ENCODE peak calls at places on chromosomes 13 and 19, in seven cellular contexts. L is ovary, P is gastrocnemius medialis, A is IMR-90, I is H1, O is heart left ventricle, Q is adrenal gland. R is an unnamed sample.

GRCh38 chr19:49940482-49940791 is 11.1 kb upstream of the NUP62 start:
- DNase-seq in O (no peak), P (no peak), L (no peak), Q (no peak), I (no peak), A (no peak), R (no peak)

GRCh38 chr13:40272776-40273139 is 393.7 kb downstream of the FOXO1 start:
- DNase-seq in I (no peak), O (no peak), L (no peak), A (peak; percentile 8), P (no peak), Q (no peak), R (no peak)

GRCh38 chr13:33453911-33454310 is 168.4 kb upstream of the STARD13 start:
- DNase-seq in O (no peak), L (no peak), P (no peak), Q (no peak), A (peak; percentile 34), I (no peak), R (no peak)

GRCh38 chr13:106486287-106486686 is 49.2 kb downstream of the EFNB2 start:
- DNase-seq in Q (no peak), O (no peak), L (no peak), P (no peak), I (no peak), A (no peak), R (no peak)

GRCh38 chr13:113906566-113906965 is 42.7 kb upstream of the GAS6 start:
- DNase-seq in Q (no peak), L (no peak), O (no peak), I (peak; percentile 39), A (no peak), P (no peak), R (no peak)

GRCh38 chr13:40631605-40632004 is 34.8 kb downstream of the FOXO1 start:
- DNase-seq in Q (no peak), L (no peak), P (no peak), A (no peak), O (no peak), I (no peak), R (no peak)

GRCh38 chr19:7408251-7408650 is 59.5 kb downstream of the ARHGEF18 start:
- DNase-seq in A (no peak), I (no peak), L (no peak), P (no peak), Q (no peak), O (no peak), R (no peak)

GRCh38 chr19:30084390-30084819 is 142.4 kb downstream of the URI1 start:
- DNase-seq in I (no peak), O (no peak), Q (peak; percentile 53), L (no peak), A (no peak), P (no peak), R (no peak)

DNA sequence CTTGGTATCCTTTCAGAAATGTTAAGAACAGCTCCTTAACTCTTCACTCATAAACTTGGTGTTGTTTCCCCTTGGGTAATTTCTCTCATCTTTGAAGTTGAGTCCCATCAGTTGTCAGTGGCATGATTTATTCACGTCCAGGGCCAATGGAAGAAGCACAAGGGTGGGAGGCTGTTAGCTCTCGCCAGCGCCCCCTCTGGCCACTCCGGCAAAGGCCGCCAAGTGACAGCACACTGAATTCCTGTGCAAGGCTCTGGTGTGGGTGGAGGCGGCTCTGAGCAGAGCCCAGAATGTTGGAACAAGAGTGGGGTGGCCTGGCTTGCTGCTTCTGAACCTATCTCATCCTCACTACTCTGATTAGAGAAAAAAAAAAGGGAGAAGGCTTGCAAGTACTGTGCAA is 13.1 kb upstream of the MEDAG start:
- DNase-seq in Q (peak; percentile 36), A (peak; percentile 48), I (peak; percentile 94), L (peak; percentile 47), O (no peak), P (peak; percentile 78), R (no peak)
- TF ChIP-seq CTCF in Q (peak; percentile 20), A (peak; percentile 54), I (peak; percentile 93), L (no peak), O (peak; percentile 28), P (no peak), R (peak; percentile 21)

DNA sequence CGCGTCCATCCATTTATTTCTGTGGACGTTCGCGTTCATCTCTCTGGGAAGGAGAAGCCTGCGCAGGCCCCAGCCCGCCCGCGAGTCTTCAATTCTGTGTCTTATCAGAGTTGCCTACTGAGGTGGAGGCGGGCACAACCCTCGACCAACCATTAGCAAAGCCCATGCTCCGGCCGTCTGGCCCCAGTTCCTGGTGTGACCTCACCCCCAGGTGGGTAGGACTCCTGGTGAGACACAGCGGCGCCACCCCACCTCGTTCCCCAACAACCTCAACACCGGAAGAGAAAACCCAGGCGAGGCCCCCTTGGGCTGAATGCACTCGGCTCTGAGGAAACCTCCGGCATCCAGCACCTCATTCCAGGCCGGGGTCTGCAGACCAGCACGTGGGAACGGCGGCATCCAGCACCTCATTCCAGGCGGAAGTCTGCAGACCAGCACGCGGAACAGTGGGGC is 14.7 kb downstream of the ZNF787 start:
- DNase-seq in O (no peak), P (no peak), Q (no peak), I (no peak), L (no peak), A (no peak), R (no peak)
- H3K4me1 ChIP-seq in O (peaks cover 48% of the 10 kb centered on the region), P (peaks cover 51% of the 10 kb centered on the region), Q (peaks cover 60% of the 10 kb centered on the region), I (peaks cover 33% of the 10 kb centered on the region), L (peaks cover 33% of the 10 kb centered on the region), A (peaks cover 23% of the 10 kb centered on the region), R (peaks cover 77% of the 10 kb centered on the region)

DNA sequence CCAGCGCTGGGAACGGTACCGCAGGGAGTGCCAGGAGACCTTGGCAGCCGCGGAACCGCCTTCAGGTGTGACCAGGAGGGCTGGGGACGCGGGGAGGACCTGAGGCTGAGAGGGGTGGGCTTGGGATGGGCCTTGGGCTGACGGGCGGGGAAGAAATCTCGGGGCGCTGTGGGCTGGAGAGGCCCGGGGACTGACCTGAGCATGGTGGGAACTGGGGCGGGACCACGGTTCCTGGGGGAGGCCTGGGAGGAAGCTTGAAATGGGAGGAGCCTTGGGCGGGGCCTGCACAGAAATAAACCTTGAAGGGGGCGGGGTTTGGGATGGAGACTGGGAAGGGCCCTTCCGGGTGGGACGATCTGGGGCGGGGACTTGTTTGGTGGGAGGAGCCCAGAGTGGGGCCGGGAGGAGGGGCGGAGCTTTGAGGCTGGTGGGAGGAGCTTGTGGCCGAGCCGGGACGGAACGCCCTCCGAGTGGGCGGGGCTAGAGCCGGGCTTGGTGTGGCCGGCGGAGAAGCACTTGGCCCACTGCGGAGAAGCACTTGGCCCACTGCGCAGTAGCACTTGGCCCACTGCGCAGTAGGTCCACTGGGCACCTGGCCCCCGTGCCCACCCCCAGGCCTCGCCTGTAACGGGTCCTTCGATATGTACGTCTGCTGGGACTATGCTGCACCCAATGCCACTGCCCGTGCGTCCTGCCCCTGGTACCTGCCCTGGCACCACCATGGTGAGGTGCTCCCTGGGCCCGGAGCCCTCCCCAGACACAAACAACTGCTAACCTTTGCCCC is 2.8 kb downstream of the GIPR start:
- DNase-seq in P (peak; percentile 37), O (peak; percentile 52), A (peak; percentile 72), Q (peak; percentile 86), I (peak; percentile 100), L (peak; percentile 29), R (no peak)
- TF ChIP-seq POLR2A in P (no peak), O (no peak), A (no peak), Q (no peak), I (no peak), L (no peak), R (no peak)

GRCh38 chr13:61252213-61252612 is 163.4 kb downstream of the PCDH20 start:
- DNase-seq in P (no peak), Q (no peak), L (no peak), A (no peak), O (no peak), I (no peak), R (no peak)

GRCh38 chr13:61258185-61258584 is 157.5 kb downstream of the PCDH20 start:
- DNase-seq in O (no peak), A (no peak), P (no peak), I (no peak), L (no peak), Q (no peak), R (no peak)

GRCh38 chr13:61253105-61253877 is 162.4 kb downstream of the PCDH20 start:
- DNase-seq in A (no peak), L (no peak), O (no peak), I (no peak), Q (no peak), P (no peak), R (no peak)

GRCh38 chr13:61255035-61255796 is 160.4 kb downstream of the PCDH20 start:
- DNase-seq in O (no peak), L (no peak), Q (no peak), P (no peak), A (no peak), I (peak; percentile 50), R (no peak)
- TF ChIP-seq CTCF in O (no peak), L (no peak), Q (no peak), P (no peak), A (peak; percentile 10), I (no peak), R (no peak)

DNA sequence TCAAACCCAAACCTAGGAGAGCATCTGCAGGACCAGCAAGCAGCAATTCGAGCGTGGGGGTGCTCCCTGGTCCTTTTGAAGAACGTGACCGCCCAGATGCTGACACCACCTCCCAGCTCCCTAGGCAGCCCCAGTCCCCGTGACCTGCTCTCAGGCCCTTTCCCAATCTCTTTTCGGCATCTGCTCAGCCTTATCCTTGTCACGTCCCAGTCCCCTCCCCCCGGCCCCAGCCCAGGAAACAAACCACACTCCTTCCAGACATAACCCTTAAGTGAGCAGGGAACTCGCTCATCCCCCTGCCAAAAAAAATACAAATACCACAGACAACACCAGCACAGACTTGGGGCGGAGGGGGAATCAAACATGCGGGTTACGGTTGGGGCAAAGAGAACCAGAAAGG is 3.3 kb downstream of the MLLT1 start:
- DNase-seq in Q (peak; percentile 57), L (peak; percentile 37), I (no peak), P (peak; percentile 59), A (peak; percentile 55), O (no peak), R (peak; percentile 59)
- H3K4me1 ChIP-seq in Q (peaks cover 76% of the 10 kb centered on the region), L (peaks cover 49% of the 10 kb centered on the region), I (peaks cover 25% of the 10 kb centered on the region), P (peaks cover 66% of the 10 kb centered on the region), A (peaks cover 53% of the 10 kb centered on the region), O (peaks cover 62% of the 10 kb centered on the region), R (peaks cover 78% of the 10 kb centered on the region)

R was measured in tibial nerve.